ENCODE peak calls at places on chromosome 6, in four cellular contexts. F is fibroblast of the aortic adventitia, N is EH, H is T-helper 17 cell. O is an unnamed sample.
A peak's percentile ranks its signal among the peaks of the same experiment; 100 is the strongest.

GRCh38 chr6:158131926-158132325 is 36.1 kb downstream of the SERAC1 start:
- DNase-seq in N (peak; percentile 31), H (no peak), F (peak; percentile 11), O (peak; percentile 29)

GRCh38 chr6:100426241-100426640 is 38.5 kb downstream of the SIM1 start:
- DNase-seq in F (no peak), N (peak; percentile 74), H (no peak), O (no peak)

GRCh38 chr6:90496617-90497016 is 90.3 kb downstream of the MAP3K7 start:
- DNase-seq in F (no peak), H (no peak), N (no peak), O (no peak)

GRCh38 chr6:67219336-67219735 is 1415.7 kb upstream of the ADGRB3 start:
- DNase-seq in N (no peak), F (no peak), H (no peak), O (no peak)

GRCh38 chr6:156395276-156395675 is 381.9 kb upstream of the ARID1B start:
- DNase-seq in N (no peak), F (no peak), H (peak; percentile 50), O (no peak)

GRCh38 chr6:170500955-170501590 is 52.0 kb downstream of the PSMB1 start:
- DNase-seq in N (no peak), F (no peak), H (no peak), O (no peak)

GRCh38 chr6:109379706-109380105 is 2.6 kb downstream of the CD164 start:
- DNase-seq in N (peak; percentile 76), F (peak; percentile 39), H (no peak), O (peak; percentile 66)

GRCh38 chr6:37382954-37383353 is 29.2 kb downstream of the RNF8 start:
- DNase-seq in H (no peak), F (no peak), N (no peak), O (no peak)

GRCh38 chr6:16623733-16624132 is 137.5 kb downstream of the ATXN1 start:
- DNase-seq in F (no peak), H (no peak), N (peak; percentile 24), O (no peak)

GRCh38 chr6:108082539-108082938 is 8.0 kb upstream of the OSTM1 start:
- DNase-seq in H (no peak), F (no peak), N (no peak), O (no peak)

GRCh38 chr6:142702501-142703460 is 242.2 kb downstream of the HIVEP2 start:
- DNase-seq in N (no peak), H (no peak), F (no peak), O (no peak)

GRCh38 chr6:63740709-63741108 is 105.1 kb downstream of the PHF3 start:
- DNase-seq in N (peak; percentile 69), F (peak; percentile 83), H (no peak), O (peak; percentile 83)

GRCh38 chr6:149897855-149898744 is at the start of gene RAET1E:
- DNase-seq in F (no peak), N (no peak), H (no peak), O (no peak)

GRCh38 chr6:105892577-105893262 is 193.4 kb upstream of the PRDM1 start:
- DNase-seq in N (no peak), F (no peak), H (no peak), O (no peak)

GRCh38 chr6:66900081-66900770 is 1193.2 kb upstream of the EYS start:
- DNase-seq in H (no peak), F (no peak), N (no peak), O (peak; percentile 9)

GRCh38 chr6:1856381-1856780 is 246.7 kb downstream of the FOXC1 start:
- DNase-seq in F (no peak), H (no peak), N (peak; percentile 73), O (peak; percentile 83)

GRCh38 chr6:166693880-166694279 is 66.8 kb upstream of the RPS6KA2 start:
- DNase-seq in N (no peak), H (no peak), F (no peak), O (no peak)

GRCh38 chr6:43724914-43725642 is 37.5 kb upstream of the MRPS18A start:
- DNase-seq in N (peak; percentile 88), F (peak; percentile 95), H (peak; percentile 61), O (peak; percentile 93)

GRCh38 chr6:128069180-128069579 is 168.3 kb upstream of the THEMIS start:
- DNase-seq in F (peak; percentile 74), N (peak; percentile 67), H (no peak), O (peak; percentile 85)

GRCh38 chr6:30814137-30815084 is 69.9 kb upstream of the DDR1 start:
- DNase-seq in H (no peak), F (peak; percentile 73), N (peak; percentile 86), O (peak; percentile 86)

GRCh38 chr6:41488064-41488391 is 58.2 kb upstream of the FOXP4 start:
- DNase-seq in N (no peak), F (no peak), H (no peak), O (no peak)

GRCh38 chr6:151535476-151536279 is 41.9 kb downstream of the CCDC170 start:
- DNase-seq in H (no peak), N (peak; percentile 18), F (no peak), O (no peak)

GRCh38 chr6:44966449-44967091 is 361.6 kb upstream of the RUNX2 start:
- DNase-seq in H (no peak), N (peak; percentile 81), F (peak; percentile 74), O (peak; percentile 95)

GRCh38 chr6:135233676-135234491 is 52.8 kb downstream of the MYB start:
- DNase-seq in N (no peak), F (peak; percentile 17), H (no peak), O (no peak)

GRCh38 chr6:153437193-153437592 is 306.1 kb upstream of the RGS17 start:
- DNase-seq in N (no peak), F (no peak), H (no peak), O (no peak)

GRCh38 chr6:127938701-127939100 is 37.8 kb upstream of the THEMIS start:
- DNase-seq in N (peak; percentile 77), F (peak; percentile 67), H (no peak), O (peak; percentile 62)

GRCh38 chr6:83467620-83468036 is 36.8 kb upstream of the ME1 start:
- DNase-seq in N (no peak), F (no peak), H (no peak), O (no peak)

GRCh38 chr6:167493961-167494697 is 169.2 kb downstream of the TTLL2 start:
- DNase-seq in F (no peak), H (no peak), N (no peak), O (no peak)

GRCh38 chr6:131762984-131763383 is 44.8 kb upstream of the ENPP1 start:
- DNase-seq in F (no peak), H (no peak), N (peak; percentile 54), O (peak; percentile 15)

O was measured in iris pigment epithelial cell.